ENCODE peak calls at places on chromosomes 4 and X, in four cellular contexts. W is ovary, B is tibial artery, J is heart left ventricle. Y is an unnamed sample.

GRCh38 chrX:110081740-110082139 is 78.8 kb downstream of the TMEM164 start:
- DNase-seq in W (peak; percentile 25), B (peak; percentile 26), J (peak; percentile 53), Y (no peak)

GRCh38 chr4:150583287-150584197 is 1.6 kb downstream of the MAB21L2 start:
- DNase-seq in W (no peak), B (no peak), J (peak; percentile 38), Y (no peak)

GRCh38 chrX:103864886-103865534 is 33.0 kb upstream of the RAB9B start:
- DNase-seq in W (no peak), B (no peak), J (no peak), Y (no peak)

GRCh38 chrX:17519349-17519748 is 144.3 kb downstream of the NHS start:
- DNase-seq in W (peak; percentile 64), B (peak; percentile 80), J (peak; percentile 25), Y (no peak)

GRCh38 chr4:184448828-184449227 is 25.5 kb downstream of the IRF2 start:
- DNase-seq in W (peak; percentile 66), B (peak; percentile 49), J (peak; percentile 68), Y (no peak)

GRCh38 chr4:88672987-88673386 is 24.6 kb downstream of the NAP1L5 start:
- DNase-seq in W (no peak), B (no peak), J (no peak), Y (no peak)

GRCh38 chr4:176755001-176755400 is 37.7 kb downstream of the VEGFC start:
- DNase-seq in W (no peak), B (no peak), J (no peak), Y (no peak)

GRCh38 chr4:185582651-185583400 is 47.5 kb upstream of the PDLIM3 start:
- DNase-seq in W (no peak), B (no peak), J (no peak), Y (no peak)

GRCh38 chr4:74656596-74656995 is 137.7 kb downstream of the BTC start:
- DNase-seq in W (no peak), B (no peak), J (no peak), Y (no peak)

GRCh38 chrX:97267376-97267775 is 383.7 kb downstream of the RPA4 start:
- DNase-seq in W (no peak), B (no peak), J (no peak), Y (no peak)

GRCh38 chr4:56768772-56769171 is 52.7 kb downstream of the SPINK2 start:
- DNase-seq in W (no peak), B (no peak), J (no peak), Y (no peak)

GRCh38 chrX:20313889-20314288 is 47.2 kb upstream of the RPS6KA3 start:
- DNase-seq in W (no peak), B (no peak), J (no peak), Y (no peak)

GRCh38 chr4:10079951-10080873 is 36.4 kb downstream of the WDR1 start:
- DNase-seq in W (no peak), B (peak; percentile 19), J (peak; percentile 36), Y (peak; percentile 18)

GRCh38 chr4:77308843-77309242 is 151.8 kb downstream of the CCNG2 start:
- DNase-seq in W (no peak), B (no peak), J (no peak), Y (no peak)

GRCh38 chrX:103356023-103356798 is at the start of gene TCEAL9:
- DNase-seq in W (peak; percentile 80), B (peak; percentile 54), J (peak; percentile 61), Y (no peak)

GRCh38 chrX:148567229-148567628 is 66.8 kb downstream of the AFF2 start:
- DNase-seq in W (no peak), B (no peak), J (no peak), Y (no peak)

GRCh38 chr4:105102026-105102425 is 44.6 kb upstream of the TET2 start:
- DNase-seq in W (no peak), B (no peak), J (no peak), Y (no peak)

GRCh38 chr4:126592088-126592487 is 1040.7 kb upstream of the INTU start:
- DNase-seq in W (no peak), B (no peak), J (no peak), Y (no peak)

GRCh38 chr4:176156656-176157055 is 38.7 kb downstream of the SPATA4 start:
- DNase-seq in W (no peak), B (no peak), J (no peak), Y (no peak)

GRCh38 chrX:77014655-77015377 is 432.4 kb upstream of the FGF16 start:
- DNase-seq in W (no peak), B (no peak), J (no peak), Y (peak; percentile 8)

GRCh38 chr4:169070071-169070894 is 60.2 kb upstream of the CBR4 start:
- DNase-seq in W (peak; percentile 42), B (peak; percentile 51), J (peak; percentile 62), Y (peak; percentile 37)

GRCh38 chr4:95540227-95540626 is 8.5 kb downstream of the UNC5C start:
- DNase-seq in W (no peak), B (no peak), J (no peak), Y (no peak)

GRCh38 chrX:32673193-32673592 is 538.2 kb downstream of the DMD start:
- DNase-seq in W (no peak), B (no peak), J (no peak), Y (no peak)

GRCh38 chr4:78629991-78630541 is 78.5 kb downstream of the ANXA3 start:
- DNase-seq in W (no peak), B (peak; percentile 38), J (no peak), Y (no peak)

GRCh38 chrX:51876441-51876840 is 17.0 kb upstream of the MAGED1 start:
- DNase-seq in W (no peak), B (no peak), J (no peak), Y (no peak)

DNA sequence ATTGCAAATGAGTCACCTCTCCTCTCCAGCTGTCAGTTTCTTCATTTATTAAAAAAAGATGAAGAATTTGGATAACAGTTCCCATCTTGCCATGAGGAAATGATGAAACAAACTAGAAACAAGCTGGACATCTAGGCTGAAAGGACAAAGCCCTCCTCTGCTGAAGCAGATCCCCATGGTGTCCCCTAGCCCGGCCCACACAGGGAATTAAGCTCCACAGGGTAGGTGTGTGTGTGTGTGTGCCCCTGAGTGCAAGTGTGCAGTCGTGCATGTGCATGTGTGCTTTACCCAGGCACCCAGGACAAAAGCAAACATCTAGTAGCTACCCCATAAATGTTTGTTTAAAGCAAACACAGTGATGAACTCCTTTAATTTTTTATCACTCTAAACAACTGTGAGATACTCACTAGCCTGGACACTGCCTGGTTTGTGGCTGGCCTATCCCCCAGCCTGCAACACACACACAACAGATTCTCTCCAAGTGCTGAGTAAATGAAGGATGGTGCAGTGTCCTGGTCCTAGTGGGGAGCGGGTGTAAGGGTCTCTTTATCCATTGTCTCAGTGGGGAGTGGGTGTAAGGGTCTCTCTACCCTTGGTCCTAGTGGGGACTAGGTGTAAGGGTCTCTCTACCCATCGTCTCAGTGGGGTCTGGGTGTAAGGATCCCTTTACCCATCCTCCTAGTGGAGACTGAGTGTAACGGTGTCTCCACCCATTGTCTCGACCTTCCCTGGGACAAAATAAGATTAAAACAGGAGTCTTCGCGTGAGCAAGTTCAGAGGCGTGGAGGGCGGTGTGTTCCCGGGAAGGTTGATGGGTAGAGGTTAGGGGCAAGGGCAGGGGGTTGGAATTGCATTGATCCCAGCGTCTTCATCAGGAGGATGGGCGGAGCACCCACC is 688 bp upstream of the EVC start:
- DNase-seq in W (no peak), B (no peak), J (no peak), Y (no peak)
- TF ChIP-seq CTCF in W (no peak), B (peak; percentile 37), J (no peak), Y (peak; percentile 2)

GRCh38 chr4:85725727-85726170 is 250.8 kb downstream of the ARHGAP24 start:
- DNase-seq in W (peak; percentile 7), B (peak; percentile 51), J (peak; percentile 47), Y (no peak)

GRCh38 chr4:85720736-85721135 is 245.8 kb downstream of the ARHGAP24 start:
- DNase-seq in W (no peak), B (no peak), J (no peak), Y (no peak)

GRCh38 chr4:85724801-85725548 is 250.0 kb downstream of the ARHGAP24 start:
- DNase-seq in W (no peak), B (no peak), J (no peak), Y (no peak)

GRCh38 chr4:85722401-85722800 is 247.5 kb downstream of the ARHGAP24 start:
- DNase-seq in W (no peak), B (no peak), J (no peak), Y (no peak)

DNA sequence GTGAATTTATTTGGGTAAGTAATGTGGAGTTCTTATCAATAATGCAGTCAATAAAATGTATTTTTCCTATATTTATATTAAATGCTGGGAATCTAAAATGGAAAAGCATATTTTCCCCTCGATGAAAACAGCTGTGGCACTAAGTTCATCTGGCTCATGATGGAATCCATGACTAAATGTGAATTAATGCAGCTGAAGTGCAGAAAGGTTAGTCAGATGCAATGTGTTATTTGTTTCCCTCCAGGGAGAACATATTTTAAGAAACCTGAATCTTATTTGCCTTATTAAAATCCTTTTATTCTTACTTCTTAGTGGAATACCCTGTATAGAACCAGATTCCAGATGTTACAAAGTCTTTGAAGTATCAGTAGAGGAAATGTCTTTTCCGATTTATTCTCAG is 247.9 kb downstream of the ARHGAP24 start:
- DNase-seq in W (no peak), B (no peak), J (no peak), Y (no peak)
- TF ChIP-seq CTCF in W (no peak), B (no peak), J (no peak), Y (no peak)

GRCh38 chrX:132504417-132504816 is 15.6 kb upstream of the MBNL3 start:
- DNase-seq in W (no peak), B (no peak), J (no peak), Y (no peak)
- TF ChIP-seq CTCF in W (no peak), B (no peak), J (no peak), Y (no peak)

DNA sequence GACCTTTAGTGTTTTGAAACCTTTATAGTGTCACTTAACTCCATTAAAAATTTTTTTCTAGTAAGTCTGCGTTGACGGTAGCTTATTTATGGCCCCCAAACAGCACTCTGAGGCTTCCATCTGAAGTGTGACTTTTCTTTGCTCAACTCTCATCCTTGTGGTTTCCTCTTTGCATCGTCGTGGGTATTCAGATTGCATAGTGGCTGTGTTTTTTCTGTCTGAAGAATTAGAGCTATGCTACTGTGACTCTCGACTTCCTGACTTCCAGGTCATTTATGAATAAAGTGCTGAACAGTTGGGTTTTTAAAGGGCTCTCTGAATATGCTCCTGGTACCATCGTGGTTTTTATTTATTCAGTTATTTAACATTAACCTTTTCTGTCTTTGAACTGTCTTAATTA is 44.9 kb downstream of the JADE1 start:
- DNase-seq in W (no peak), B (no peak), J (no peak), Y (no peak)
- TF ChIP-seq CTCF in W (no peak), B (no peak), J (no peak), Y (no peak)

GRCh38 chr4:52982246-52982950 is 120.3 kb downstream of the RASL11B start:
- DNase-seq in W (no peak), B (no peak), J (no peak), Y (no peak)
- TF ChIP-seq CTCF in W (peak; percentile 46), B (peak; percentile 66), J (peak; percentile 68), Y (peak; percentile 72)

GRCh38 chr4:73648478-73648877 is 28.2 kb upstream of the RASSF6 start:
- DNase-seq in W (no peak), B (no peak), J (no peak), Y (no peak)

GRCh38 chr4:73650255-73650654 is 30.0 kb upstream of the RASSF6 start:
- DNase-seq in W (no peak), B (no peak), J (no peak), Y (no peak)

DNA sequence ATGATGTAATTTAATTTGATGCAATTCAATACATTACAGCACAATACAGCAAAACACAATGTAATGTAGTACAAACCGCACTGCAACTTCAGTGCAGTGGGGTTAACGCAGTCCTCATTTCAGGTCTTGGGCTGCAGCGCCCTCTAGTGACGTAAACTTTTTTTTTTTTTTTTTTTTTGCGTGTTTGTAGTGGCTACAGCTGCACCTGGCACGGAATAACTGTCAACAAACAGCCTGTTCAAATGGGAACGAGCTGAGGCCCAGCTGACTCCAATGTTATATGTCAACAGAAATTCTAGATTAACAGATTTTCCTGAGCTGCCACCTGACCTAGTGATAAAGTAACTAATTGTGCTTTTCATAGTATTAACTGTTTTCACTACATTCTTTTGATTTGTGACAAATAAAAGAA is 33.5 kb upstream of the RASSF6 start:
- DNase-seq in W (peak; percentile 20), B (peak; percentile 32), J (no peak), Y (no peak)
- TF ChIP-seq CTCF in W (peak; percentile 45), B (peak; percentile 39), J (peak; percentile 63), Y (peak; percentile 48)

Y was measured in D721Med.